ENCODE peak calls at places on chromosomes 7 and 10, in nine cellular contexts. O, P, U, K, Y, J, I, X and V are unnamed samples. For H3K4me1, the result is how much of the 10 kb centered on the place peaks cover.

GRCh38 chr7:158595068-158595467 is 7.4 kb upstream of the PTPRN2 start:
- DNase-seq in I (no peak), X (no peak), K (no peak), O (no peak), Y (no peak), J (no peak), P (no peak), U (no peak), V (no peak)

GRCh38 chr10:52644678-52645434 is 127.7 kb downstream of the MBL2 start:
- DNase-seq in J (no peak), P (no peak), I (peak), O (peak), U (no peak), K (peak), X (no peak), Y (peak), V (peak)

GRCh38 chr7:90474284-90475210 is 5.1 kb downstream of the PTTG1IP2 start:
- DNase-seq in X (no peak), I (no peak), P (no peak), O (no peak), U (no peak), J (no peak), K (no peak), Y (no peak), V (peak)

GRCh38 chr7:29808075-29808786 is 1.9 kb downstream of the WIPF3 start:
- DNase-seq in U (no peak), I (no peak), K (no peak), O (no peak), J (no peak), Y (no peak), P (no peak), X (no peak), V (no peak)

GRCh38 chr7:66920256-66920655 is 769 bp upstream of the TMEM248 start:
- DNase-seq in J (no peak), P (no peak), U (no peak), X (no peak), Y (no peak), O (no peak), K (no peak), I (no peak), V (no peak)

GRCh38 chr7:43439631-43440401 is 143.1 kb upstream of the STK17A start:
- DNase-seq in U (no peak), J (peak), P (no peak), I (peak), K (peak), X (no peak), Y (peak), O (peak), V (peak)

GRCh38 chr10:6200588-6201510 is 1.9 kb upstream of the PFKFB3 start:
- DNase-seq in O (peak), P (no peak), J (no peak), I (peak), U (peak), X (no peak), K (peak), Y (peak), V (peak)

GRCh38 chr7:21966271-21966670 is 20.6 kb upstream of the CDCA7L start:
- DNase-seq in X (no peak), O (no peak), Y (no peak), J (no peak), K (no peak), I (no peak), P (no peak), U (peak), V (no peak)

GRCh38 chr10:77504870-77505257 is 132.7 kb downstream of the KCNMA1 start:
- DNase-seq in O (no peak), I (no peak), Y (no peak), U (no peak), K (peak), X (no peak), P (no peak), J (no peak), V (no peak)

GRCh38 chr10:87842776-87843497 is 20.4 kb downstream of the KLLN start:
- DNase-seq in J (no peak), U (no peak), Y (peak), K (no peak), O (no peak), P (no peak), X (no peak), I (no peak), V (no peak)

GRCh38 chr10:62916157-62916603 is 100.0 kb upstream of the EGR2 start:
- DNase-seq in K (no peak), O (no peak), U (no peak), J (no peak), X (peak), Y (no peak), I (no peak), P (no peak), V (no peak)

GRCh38 chr10:122658356-122659049 is 41.1 kb downstream of the C10orf120 start:
- DNase-seq in P (no peak), K (no peak), X (no peak), I (no peak), O (no peak), Y (no peak), J (no peak), U (no peak), V (no peak)

GRCh38 chr7:92964156-92964555 is 127.8 kb upstream of the CDK6 start:
- DNase-seq in X (no peak), O (no peak), K (no peak), P (no peak), Y (no peak), J (no peak), U (no peak), I (no peak), V (no peak)

GRCh38 chr10:127867805-127868204 is 24.9 kb downstream of the CLRN3 start:
- DNase-seq in X (no peak), O (no peak), I (peak), P (no peak), K (no peak), U (no peak), Y (no peak), J (no peak), V (no peak)

GRCh38 chr7:143259765-143260164 is 3.5 kb upstream of the GSTK1 start:
- DNase-seq in P (no peak), K (no peak), J (no peak), O (no peak), I (peak), X (no peak), Y (no peak), U (no peak), V (no peak)

GRCh38 chr10:87505366-87506113 is 847 bp downstream of the MINPP1 start:
- DNase-seq in I (peak), Y (peak), P (no peak), J (peak), O (peak), U (peak), K (peak), X (no peak), V (peak)

DNA sequence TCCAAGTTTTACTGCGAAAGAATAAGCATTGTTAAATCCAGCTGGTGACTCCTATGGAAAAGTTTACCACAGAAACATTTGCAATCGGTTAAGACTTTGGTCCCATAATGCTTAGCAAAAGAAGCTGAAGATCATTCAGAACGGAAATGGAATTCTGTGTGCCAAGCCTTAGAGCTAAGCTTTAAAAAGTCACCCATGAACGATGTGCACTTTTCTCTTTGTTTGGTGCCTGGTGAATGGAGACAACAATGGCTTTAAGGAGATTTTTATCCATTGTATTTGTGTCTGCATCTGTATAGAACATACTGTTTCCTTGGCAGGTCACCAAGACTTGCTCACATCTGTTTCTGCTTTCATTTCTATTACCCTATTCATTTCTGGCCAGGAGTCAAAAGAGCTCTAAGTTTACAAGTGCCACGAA is 26.3 kb upstream of the COL1A2 start:
- DNase-seq in U (no peak), X (no peak), K (no peak), Y (no peak), O (no peak), I (no peak), P (no peak), J (no peak), V (no peak)
- H3K4me1 ChIP-seq in U (under half), X (under half), K (under half), Y (under half), O (under half), I (under half), P (half or more), J (under half), V (under half)

DNA sequence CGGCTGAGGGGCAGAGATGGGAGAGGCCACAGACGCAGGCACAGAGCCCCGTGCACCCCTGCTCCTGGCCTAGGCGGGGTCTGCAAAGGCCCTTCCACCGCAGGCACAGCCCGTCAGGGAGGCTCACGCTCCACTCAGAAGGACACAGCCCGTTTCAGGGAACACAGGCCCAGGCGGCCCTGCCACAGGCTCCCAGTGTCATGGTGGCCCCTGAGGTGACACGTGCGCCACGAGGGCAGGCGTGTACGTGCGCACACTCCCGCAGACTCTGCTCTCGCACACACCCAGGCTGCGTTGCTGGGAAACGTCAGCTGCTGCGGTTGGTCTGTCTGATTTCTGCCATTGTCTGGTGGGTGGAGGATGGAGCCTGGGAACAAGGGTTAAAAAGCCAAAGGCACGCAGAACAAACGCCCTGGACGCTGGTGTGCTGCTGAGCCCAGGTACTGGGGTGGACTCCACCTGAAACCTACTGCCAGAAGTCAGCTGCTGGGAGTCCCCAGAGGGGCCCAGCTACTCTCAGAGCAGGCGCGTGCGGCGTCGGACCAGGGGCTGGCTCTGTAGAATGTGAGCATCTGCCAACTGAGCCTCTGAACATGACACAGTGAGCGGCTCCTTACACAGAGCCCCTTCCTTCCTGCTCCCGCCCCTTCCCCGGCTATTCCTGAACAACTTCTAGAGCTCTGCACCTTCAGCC is 13.1 kb downstream of the GPER1 start:
- DNase-seq in X (no peak), Y (no peak), K (no peak), I (no peak), O (no peak), P (no peak), U (no peak), J (no peak), V (no peak)
- H3K4me3 ChIP-seq in X (no peak), Y (no peak), K (no peak), I (no peak), O (no peak), P (no peak), U (no peak), J (no peak), V (no peak)

DNA sequence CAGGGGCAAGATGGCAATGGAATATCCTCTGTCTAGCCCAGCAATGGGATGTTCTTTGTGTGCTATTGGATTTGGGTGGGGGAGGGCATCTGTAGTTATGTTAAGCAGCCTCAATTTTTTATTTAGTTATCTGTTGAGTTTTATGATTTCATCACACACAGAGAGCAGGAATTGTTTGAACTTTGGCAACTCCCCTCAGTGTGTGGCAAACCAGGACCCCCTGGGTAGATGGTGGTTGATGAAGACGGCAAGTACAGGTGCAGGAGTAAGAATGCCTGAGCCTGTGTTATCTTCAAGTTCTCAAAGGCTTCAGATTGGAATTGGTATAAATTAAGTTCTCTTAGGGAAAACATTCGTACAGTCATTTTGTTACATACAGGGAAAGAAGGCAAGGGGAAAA is 142.4 kb upstream of the SAMD8 start:
- DNase-seq in I (no peak), X (no peak), U (no peak), K (no peak), J (no peak), O (no peak), P (no peak), Y (no peak), V (no peak)
- H3K4me1 ChIP-seq in I (under half), X (under half), U (under half), K (under half), J (under half), O (under half), P (under half), Y (under half), V (under half)

GRCh38 chr10:89086801-89087513 is 96.4 kb downstream of the FAS start:
- DNase-seq in Y (peak), J (no peak), O (no peak), I (peak), X (no peak), K (no peak), P (no peak), U (peak), V (peak)
- H3K4me3 ChIP-seq in Y (no peak), J (no peak), O (no peak), I (no peak), X (peak), K (no peak), P (peak), U (no peak), V (no peak)

DNA sequence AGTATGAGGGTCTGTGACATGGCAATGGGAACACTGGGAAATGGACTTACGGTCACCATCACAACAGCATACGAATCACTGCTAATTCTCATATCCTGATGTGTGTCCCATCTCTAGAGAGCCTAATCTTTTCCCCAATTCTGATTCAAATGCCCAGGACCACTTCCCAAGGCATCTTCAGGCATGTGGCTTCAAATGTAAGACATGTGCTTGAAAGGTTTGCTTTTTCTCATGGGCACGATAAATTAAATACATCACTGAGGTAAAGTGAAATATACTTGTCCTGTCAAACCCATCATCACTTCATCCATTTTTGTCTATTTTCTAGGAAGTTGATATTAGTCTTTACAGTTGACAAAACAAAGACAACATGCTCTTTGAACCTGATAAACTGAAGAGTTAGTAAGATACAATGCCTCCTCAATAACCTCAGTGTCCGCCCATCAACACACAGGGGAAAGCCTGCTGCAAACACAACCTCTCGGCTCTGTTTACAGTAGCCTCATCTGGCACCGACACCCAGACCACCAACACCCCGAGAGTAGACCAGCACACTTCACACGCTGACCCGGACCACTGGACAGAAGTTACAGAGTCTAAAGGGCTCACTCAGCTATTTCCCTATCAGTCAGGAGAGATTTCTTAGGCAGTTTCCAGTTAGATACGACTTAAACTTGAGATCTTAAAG is 24.8 kb downstream of the GRB10 start:
- DNase-seq in P (no peak), O (no peak), Y (no peak), J (no peak), X (no peak), U (no peak), K (no peak), I (no peak), V (no peak)
- H3K4me1 ChIP-seq in P (under half), O (under half), Y (under half), J (under half), X (under half), U (under half), K (under half), I (under half), V (under half)

GRCh38 chr10:10794776-10795175 is 222.9 kb upstream of the CELF2 start:
- DNase-seq in Y (no peak), X (no peak), J (no peak), O (no peak), U (no peak), I (peak), P (no peak), K (no peak), V (no peak)

GRCh38 chr10:10791869-10792268 is 225.8 kb upstream of the CELF2 start:
- DNase-seq in X (no peak), I (no peak), Y (no peak), K (no peak), U (no peak), O (no peak), P (no peak), J (no peak), V (no peak)

GRCh38 chr10:10796061-10796773 is 221.5 kb upstream of the CELF2 start:
- DNase-seq in J (no peak), O (no peak), K (no peak), I (no peak), P (no peak), X (no peak), U (no peak), Y (peak), V (no peak)

GRCh38 chr10:10792681-10793080 is 225.0 kb upstream of the CELF2 start:
- DNase-seq in U (no peak), X (no peak), P (no peak), J (no peak), Y (peak), K (no peak), O (no peak), I (no peak), V (no peak)

DNA sequence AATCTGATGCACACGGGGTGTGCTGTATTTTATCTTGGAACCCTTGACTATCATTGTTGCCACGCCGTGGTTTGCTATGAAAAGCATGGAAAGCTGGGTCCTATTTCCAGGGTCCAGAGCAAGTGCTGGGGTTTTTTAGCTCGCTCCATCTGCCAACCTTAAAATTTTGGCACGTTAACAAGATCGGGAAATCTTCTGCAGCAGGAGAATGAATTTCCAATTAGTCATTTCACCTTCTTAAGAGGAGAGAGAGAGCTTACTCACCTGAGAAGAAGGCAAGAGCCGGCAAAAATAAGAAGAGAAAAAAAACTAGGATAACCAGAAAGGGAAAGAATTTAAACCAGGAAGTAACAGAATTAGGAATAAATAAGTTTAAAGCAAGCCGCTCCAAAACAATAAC is 223.6 kb upstream of the CELF2 start:
- DNase-seq in J (no peak), I (no peak), P (no peak), K (no peak), X (no peak), U (no peak), O (no peak), Y (no peak), V (no peak)
- H3K4me3 ChIP-seq in J (no peak), I (no peak), P (no peak), K (no peak), X (no peak), U (no peak), O (no peak), Y (no peak), V (no peak)